ENCODE peak calls at places on chromosomes 7 and 10, in five cellular contexts. T is A549, D is NCI-H1092 treated with DMSO at 0.1 percent for 48 hours, X is mammary epithelial cell, N is T-helper 9 cell. P is an unnamed sample.
A peak's percentile ranks its signal among the peaks of the same experiment; 100 is the strongest.

GRCh38 chr10:30812018-30812851 is 182.7 kb upstream of the LYZL2 start:
- DNase-seq in T (no peak), X (no peak), N (no peak), D (peak; percentile 78), P (no peak)

GRCh38 chr10:102610499-102610898 is 33.8 kb upstream of the TRIM8 start:
- DNase-seq in X (no peak), T (no peak), D (no peak), N (no peak), P (no peak)

GRCh38 chr10:133544506-133544905 is 17.3 kb downstream of the CYP2E1 start:
- DNase-seq in X (no peak), T (no peak), N (no peak), D (no peak), P (no peak)

GRCh38 chr10:33434948-33435347 is 100.5 kb upstream of the NRP1 start:
- DNase-seq in D (no peak), N (no peak), T (no peak), X (no peak), P (no peak)

GRCh38 chr7:128112781-128113221 is 81.6 kb upstream of the LRRC4 start:
- DNase-seq in T (no peak), D (no peak), X (no peak), N (no peak), P (peak; percentile 35)

GRCh38 chr10:49407552-49408137 is 11.8 kb upstream of the DRGX start:
- DNase-seq in T (peak; percentile 85), D (peak; percentile 45), X (peak; percentile 60), N (peak; percentile 66), P (peak; percentile 7)

GRCh38 chr7:114141415-114141814 is 222.6 kb upstream of the PPP1R3A start:
- DNase-seq in D (no peak), T (no peak), N (no peak), X (no peak), P (no peak)

GRCh38 chr7:1595636-1596035 is 25.8 kb upstream of the PSMG3 start:
- DNase-seq in T (no peak), D (no peak), X (no peak), N (no peak), P (no peak)

GRCh38 chr7:4841007-4841784 is 20.6 kb downstream of the PAPOLB start:
- DNase-seq in N (no peak), D (no peak), T (no peak), X (no peak), P (no peak)

GRCh38 chr7:4271716-4272015 is 410.4 kb upstream of the FOXK1 start:
- DNase-seq in D (no peak), N (no peak), T (no peak), X (no peak), P (no peak)

GRCh38 chr7:135808206-135808605 is 59.6 kb upstream of the FAM180A start:
- DNase-seq in D (no peak), X (no peak), T (no peak), N (no peak), P (no peak)

GRCh38 chr7:23022831-23023230 is 8.9 kb upstream of the HYCC1 start:
- DNase-seq in T (no peak), D (no peak), N (no peak), X (no peak), P (no peak)

GRCh38 chr7:112176241-112176640 is 30.0 kb downstream of the DOCK4 start:
- DNase-seq in N (no peak), T (no peak), X (no peak), D (no peak), P (peak; percentile 50)

GRCh38 chr7:47711776-47712175 is 129.9 kb upstream of the TNS3 start:
- DNase-seq in X (no peak), T (no peak), N (no peak), D (no peak), P (no peak)

GRCh38 chr10:70135684-70136083 is 3.1 kb upstream of the AIFM2 start:
- DNase-seq in D (no peak), T (no peak), N (no peak), X (no peak), P (no peak)

GRCh38 chr10:70771311-70772194 is 13.6 kb downstream of the TBATA start:
- DNase-seq in N (no peak), T (no peak), D (no peak), X (no peak), P (no peak)

GRCh38 chr7:42006801-42007394 is 230.1 kb downstream of the GLI3 start:
- DNase-seq in D (no peak), N (no peak), X (no peak), T (no peak), P (no peak)

GRCh38 chr7:134854816-134855215 is 75.4 kb downstream of the CALD1 start:
- DNase-seq in N (no peak), D (no peak), X (no peak), T (no peak), P (no peak)

GRCh38 chr10:78408011-78408410 is 374.3 kb downstream of the RPS24 start:
- DNase-seq in D (no peak), T (no peak), X (no peak), N (no peak), P (no peak)

GRCh38 chr7:112892263-112892662 is 102.1 kb upstream of the TMEM168 start:
- DNase-seq in N (no peak), D (no peak), T (no peak), X (peak; percentile 17), P (no peak)

GRCh38 chr7:14937580-14937979 is 35.0 kb upstream of the DGKB start:
- DNase-seq in T (no peak), N (no peak), D (no peak), X (no peak), P (no peak)

GRCh38 chr7:151460474-151460855 is 20.5 kb upstream of the CRYGN start:
- DNase-seq in D (no peak), N (no peak), X (no peak), T (no peak), P (no peak)

GRCh38 chr7:44307301-44307900 is 18.0 kb downstream of the CAMK2B start:
- DNase-seq in T (peak; percentile 44), D (peak; percentile 37), X (peak; percentile 33), N (no peak), P (peak; percentile 66)

GRCh38 chr7:116966606-116967005 is 13.3 kb downstream of the ST7 start:
- DNase-seq in X (no peak), N (no peak), T (no peak), D (no peak), P (no peak)

GRCh38 chr10:102342462-102342861 is 53.0 kb upstream of the NFKB2 start:
- DNase-seq in X (peak; percentile 49), N (no peak), T (no peak), D (no peak), P (no peak)

GRCh38 chr7:21915140-21915539 is 30.6 kb downstream of the CDCA7L start:
- DNase-seq in N (no peak), D (no peak), T (no peak), X (no peak), P (no peak)

GRCh38 chr7:155887174-155887525 is 74.9 kb upstream of the SHH start:
- DNase-seq in X (no peak), N (no peak), D (no peak), T (no peak), P (no peak)

GRCh38 chr7:158829021-158829341 is 328 bp downstream of the ESYT2 start:
- DNase-seq in N (peak; percentile 45), T (peak; percentile 60), D (peak; percentile 84), X (peak; percentile 78), P (peak; percentile 65)